ENCODE peak calls at places on chromosomes 4 and X, in four cellular contexts. M is MM.1S, X is neural progenitor cell, Q is hepatocyte. V is an unnamed sample.

GRCh38 chr4:128573781-128574508 is 235.6 kb upstream of the JADE1 start:
- DNase-seq in M (no peak), X (no peak), Q (peak; percentile 46), V (no peak)

GRCh38 chrX:55008571-55009358 is 8.6 kb downstream of the APEX2 start:
- DNase-seq in M (no peak), X (no peak), Q (no peak), V (no peak)

GRCh38 chrX:12910851-12911461 is 4.5 kb downstream of the TLR8 start:
- DNase-seq in M (no peak), X (no peak), Q (no peak), V (no peak)

GRCh38 chr4:57291911-57292310 is 181.7 kb upstream of the IGFBP7 start:
- DNase-seq in M (no peak), X (no peak), Q (no peak), V (no peak)

GRCh38 chr4:20289782-20290181 is 38.1 kb downstream of the SLIT2 start:
- DNase-seq in M (no peak), X (no peak), Q (no peak), V (no peak)

GRCh38 chr4:1136028-1136427 is 22.7 kb upstream of the RNF212 start:
- DNase-seq in M (peak; percentile 51), X (no peak), Q (peak; percentile 72), V (peak; percentile 22)

GRCh38 chrX:46665232-46666162 is 91.9 kb downstream of the CHST7 start:
- DNase-seq in M (no peak), X (no peak), Q (no peak), V (no peak)

GRCh38 chr4:122606364-122607043 is 14.4 kb downstream of the IL21 start:
- DNase-seq in M (no peak), X (peak; percentile 11), Q (no peak), V (no peak)

GRCh38 chr4:142347241-142347640 is 498.9 kb downstream of the INPP4B start:
- DNase-seq in M (no peak), X (no peak), Q (peak; percentile 41), V (no peak)

GRCh38 chrX:39504850-39505259 is 592.9 kb downstream of the BCOR start:
- DNase-seq in M (no peak), X (no peak), Q (no peak), V (no peak)

GRCh38 chr4:177242651-177243296 is 66.9 kb upstream of the NEIL3 start:
- DNase-seq in M (no peak), X (no peak), Q (no peak), V (no peak)

GRCh38 chr4:5753366-5753765 is 42.4 kb downstream of the EVC start:
- DNase-seq in M (no peak), X (no peak), Q (no peak), V (no peak)

GRCh38 chr4:27429260-27429970 is 568.8 kb downstream of the STIM2 start:
- DNase-seq in M (no peak), X (no peak), Q (peak; percentile 34), V (no peak)

GRCh38 chr4:150572704-150573504 is 9.0 kb upstream of the MAB21L2 start:
- DNase-seq in M (no peak), X (no peak), Q (no peak), V (no peak)

GRCh38 chr4:110512901-110513300 is 36.9 kb downstream of the ENPEP start:
- DNase-seq in M (no peak), X (no peak), Q (no peak), V (no peak)

GRCh38 chr4:155854597-155855226 is 11.4 kb downstream of the ASIC5 start:
- DNase-seq in M (peak; percentile 54), X (peak; percentile 77), Q (peak; percentile 32), V (no peak)

GRCh38 chrX:79065696-79066095 is 78.8 kb upstream of the GPR174 start:
- DNase-seq in M (peak; percentile 56), X (no peak), Q (no peak), V (peak; percentile 55)

GRCh38 chr4:154444958-154445357 is 46.6 kb downstream of the DCHS2 start:
- DNase-seq in M (no peak), X (no peak), Q (no peak), V (no peak)

GRCh38 chr4:8682725-8683124 is 90.2 kb downstream of the CPZ start:
- DNase-seq in M (no peak), X (no peak), Q (no peak), V (no peak)

GRCh38 chr4:10128761-10129160 is 12.2 kb upstream of the WDR1 start:
- DNase-seq in M (no peak), X (no peak), Q (no peak), V (no peak)

GRCh38 chr4:153217440-153217839 is 13.2 kb downstream of the TRIM2 start:
- DNase-seq in M (no peak), X (no peak), Q (no peak), V (peak; percentile 10)

GRCh38 chr4:138910914-138911336 is 104.7 kb upstream of the NOCT start:
- DNase-seq in M (no peak), X (peak; percentile 92), Q (peak; percentile 88), V (no peak)

GRCh38 chr4:152162331-152162697 is 373.6 kb downstream of the FBXW7 start:
- DNase-seq in M (no peak), X (no peak), Q (no peak), V (no peak)

GRCh38 chr4:123017636-123018390 is 95.4 kb upstream of the NUDT6 start:
- DNase-seq in M (no peak), X (no peak), Q (no peak), V (no peak)

GRCh38 chrX:45824471-45824870 is 623.8 kb upstream of the DIPK2B start:
- DNase-seq in M (no peak), X (peak; percentile 30), Q (peak; percentile 57), V (no peak)

GRCh38 chrX:118595501-118596042 is 100.0 kb downstream of the DOCK11 start:
- DNase-seq in M (no peak), X (no peak), Q (no peak), V (no peak)

GRCh38 chr4:116361782-116362181 is 723.6 kb downstream of the TRAM1L1 start:
- DNase-seq in M (no peak), X (no peak), Q (no peak), V (no peak)

GRCh38 chrX:31545726-31546125 is 473.9 kb upstream of the FTHL17 start:
- DNase-seq in M (no peak), X (no peak), Q (no peak), V (no peak)

GRCh38 chrX:17535229-17535628 is 160.2 kb downstream of the NHS start:
- DNase-seq in M (peak; percentile 49), X (peak; percentile 23), Q (peak; percentile 25), V (peak; percentile 2)

GRCh38 chr4:100189820-100190642 is at the start of gene DDIT4L:
- DNase-seq in M (no peak), X (peak; percentile 77), Q (peak; percentile 59), V (no peak)
- TF ChIP-seq EZH2phosphoT487 in M (no peak), X (no peak), Q (no peak), V (no peak)

GRCh38 chr4:176064539-176064938 is 1.1 kb upstream of the WDR17 start:
- DNase-seq in M (no peak), X (no peak), Q (no peak), V (no peak)

GRCh38 chr4:176066757-176067156 is 1.1 kb downstream of the WDR17 start:
- DNase-seq in M (no peak), X (no peak), Q (no peak), V (no peak)

GRCh38 chr4:176063718-176064117 is 1.9 kb upstream of the WDR17 start:
- DNase-seq in M (no peak), X (no peak), Q (no peak), V (no peak)

DNA sequence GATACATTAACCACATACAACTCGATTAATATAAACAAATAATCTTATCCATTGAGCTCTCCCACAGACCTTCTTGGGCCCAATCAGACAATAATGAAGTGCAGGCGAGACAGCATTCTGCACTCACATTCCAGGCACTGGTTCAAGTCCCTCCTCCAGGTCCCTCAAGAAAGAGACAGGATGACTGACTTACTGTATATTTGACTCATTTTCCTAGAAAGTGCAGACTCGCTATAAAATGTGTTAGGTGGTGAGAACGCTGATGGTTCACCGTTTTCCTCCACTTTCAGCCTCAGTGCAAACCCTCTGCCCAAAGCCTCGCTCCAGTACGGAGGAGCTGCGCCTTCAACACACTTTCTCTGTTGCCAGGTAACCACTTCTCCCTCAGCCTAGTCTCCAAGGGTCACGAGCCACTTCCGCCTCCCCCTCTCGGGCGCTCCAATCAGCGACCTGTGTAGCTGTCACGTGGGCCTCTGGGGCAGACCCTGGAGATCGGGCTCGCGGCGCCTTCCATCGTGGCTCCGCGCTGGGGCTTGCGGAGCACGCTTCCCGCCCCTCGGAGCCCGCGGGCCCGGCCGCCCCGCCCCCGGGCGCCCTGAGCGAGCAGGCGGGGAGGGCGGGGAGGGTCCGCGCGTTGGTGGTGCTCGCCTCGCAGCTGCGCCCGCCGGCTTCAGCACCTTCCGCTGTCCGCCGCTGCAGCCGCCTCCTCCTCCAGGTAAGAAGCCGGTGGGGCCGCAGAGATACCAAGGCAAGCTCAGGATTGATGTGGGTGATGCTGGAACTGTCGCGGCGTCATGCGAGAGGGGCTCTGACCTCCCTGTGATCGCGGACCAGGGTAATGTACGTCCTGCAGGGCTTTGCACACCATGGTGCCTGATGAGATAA is at the start of gene WDR17:
- DNase-seq in M (peak; percentile 97), X (peak; percentile 99), Q (peak; percentile 94), V (peak; percentile 90)
- H3K27ac ChIP-seq in M (peak within 1 kb of the TSS; percentile 34), X (no peak within 1 kb of the TSS), Q (no peak within 1 kb of the TSS), V (no peak within 1 kb of the TSS)

GRCh38 chr4:41142946-41143720 is 71.2 kb downstream of the APBB2 start:
- DNase-seq in M (no peak), X (no peak), Q (peak; percentile 52), V (no peak)

GRCh38 chr4:41140410-41140809 is 73.9 kb downstream of the APBB2 start:
- DNase-seq in M (no peak), X (peak; percentile 23), Q (no peak), V (no peak)

GRCh38 chr4:41142356-41142755 is 72.0 kb downstream of the APBB2 start:
- DNase-seq in M (no peak), X (no peak), Q (no peak), V (no peak)

GRCh38 chr4:41143721-41144379 is 70.5 kb downstream of the APBB2 start:
- DNase-seq in M (no peak), X (no peak), Q (no peak), V (no peak)

DNA sequence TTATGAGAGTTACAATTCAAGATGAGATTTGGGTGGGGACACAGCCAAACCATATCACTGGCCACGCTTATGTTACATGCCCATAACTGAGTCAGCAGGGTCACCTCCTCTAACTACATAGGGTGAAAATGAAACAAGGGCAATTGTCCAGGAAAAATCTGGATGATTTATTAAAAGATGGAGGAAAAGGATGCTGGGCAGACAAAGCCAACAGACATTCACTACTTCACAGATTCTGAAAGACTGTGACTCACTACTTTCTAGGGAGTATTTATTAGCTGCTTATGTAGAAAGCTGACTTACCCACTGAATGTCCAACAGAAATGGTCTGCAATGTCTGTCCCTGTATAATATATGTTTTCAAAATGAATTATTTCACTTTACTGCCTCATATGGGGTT is 72.4 kb downstream of the APBB2 start:
- DNase-seq in M (no peak), X (no peak), Q (no peak), V (no peak)
- TF ChIP-seq EZH2phosphoT487 in M (no peak), X (no peak), Q (no peak), V (no peak)

GRCh38 chr4:168560835-168561210 is 64.0 kb downstream of the PALLD start:
- DNase-seq in M (no peak), X (no peak), Q (no peak), V (no peak)
- H3K27ac ChIP-seq in M (no peak overlapping the region), X (no peak overlapping the region), Q (peak overlapping the region; percentile 65), V (no peak overlapping the region)